ENCODE peak calls at places on chromosomes 4 and X, in four cellular contexts. I, J, M and X are unnamed samples.

GRCh38 chr4:117429506-117429905 is 344.1 kb upstream of the TRAM1L1 start:
- DNase-seq in I (no peak), M (no peak), J (no peak), X (no peak)

GRCh38 chrX:16319929-16320328 is 152.6 kb downstream of the MAGEB17 start:
- DNase-seq in I (no peak), J (no peak), M (no peak), X (no peak)

GRCh38 chrX:119606508-119607389 is 525 bp upstream of the NKRF start:
- DNase-seq in M (no peak), J (no peak), I (no peak), X (no peak)

GRCh38 chrX:72009731-72010130 is 99.1 kb downstream of the NHSL2 start:
- DNase-seq in M (no peak), I (no peak), J (no peak), X (no peak)

GRCh38 chr4:1354136-1354982 is 7.4 kb downstream of the UVSSA start:
- DNase-seq in J (no peak), I (no peak), M (no peak), X (no peak)

GRCh38 chr4:26015133-26015651 is 101.2 kb downstream of the SMIM20 start:
- DNase-seq in J (no peak), M (no peak), I (no peak), X (no peak)

GRCh38 chr4:8904666-8905065 is 33.0 kb upstream of the HMX1 start:
- DNase-seq in J (no peak), I (no peak), M (no peak), X (no peak)

GRCh38 chrX:39811391-39811790 is 286.4 kb downstream of the BCOR start:
- DNase-seq in M (no peak), J (no peak), I (no peak), X (no peak)

GRCh38 chr4:4254666-4255065 is 6.6 kb upstream of the TMEM128 start:
- DNase-seq in J (no peak), I (no peak), M (no peak), X (no peak)

GRCh38 chr4:100366213-100366612 is 151.6 kb downstream of the EMCN start:
- DNase-seq in I (no peak), J (no peak), M (no peak), X (no peak)

GRCh38 chr4:126697748-126698147 is 935.0 kb upstream of the INTU start:
- DNase-seq in I (no peak), J (no peak), M (no peak), X (no peak)

GRCh38 chrX:18938710-18939109 is 45.2 kb downstream of the PHKA2 start:
- DNase-seq in M (no peak), I (no peak), J (no peak), X (no peak)

GRCh38 chr4:144580421-144580820 is 65.5 kb upstream of the HHIP start:
- DNase-seq in J (no peak), I (no peak), M (no peak), X (no peak)

GRCh38 chr4:153553155-153553819 is 87.1 kb downstream of the TMEM131L start:
- DNase-seq in I (no peak), M (no peak), J (no peak), X (no peak)

GRCh38 chrX:72394518-72395163 is 88.9 kb upstream of the CITED1 start:
- DNase-seq in M (no peak), I (no peak), J (no peak), X (no peak)

GRCh38 chr4:167469436-167469835 is 235.1 kb upstream of the SPOCK3 start:
- DNase-seq in J (no peak), M (no peak), I (no peak), X (no peak)

GRCh38 chr4:185219551-185220344 is 10.3 kb downstream of the SNX25 start:
- DNase-seq in J (peak), M (no peak), I (no peak), X (no peak)